ENCODE peak calls at places on chromosomes 1 and 21, in four cellular contexts. One of them, this sample, is unnamed.

GRCh38 chr21:17512245-17513213 is at the start of gene CXADR:
- DNase-seq in pancreas: peak; percentile 90
- DNase-seq in GM13976: peak; percentile 89
- DNase-seq in left lung: peak; percentile 94
- DNase-seq in this sample: peak; percentile 93

GRCh38 chr1:119318466-119319309 is 49.9 kb upstream of the HAO2 start:
- DNase-seq in pancreas: no peak
- DNase-seq in GM13976: peak; percentile 60
- DNase-seq in left lung: no peak
- DNase-seq in this sample: no peak

GRCh38 chr1:153506831-153507413 is 28.9 kb downstream of the S100A6 start:
- DNase-seq in pancreas: peak; percentile 67
- DNase-seq in GM13976: no peak
- DNase-seq in left lung: no peak
- DNase-seq in this sample: peak; percentile 47

GRCh38 chr1:209383422-209383821 is 200.1 kb upstream of the CAMK1G start:
- DNase-seq in pancreas: no peak
- DNase-seq in GM13976: no peak
- DNase-seq in left lung: no peak
- DNase-seq in this sample: no peak

GRCh38 chr1:223824712-223825111 is 21.0 kb downstream of the TP53BP2 start:
- DNase-seq in pancreas: no peak
- DNase-seq in GM13976: no peak
- DNase-seq in left lung: no peak
- DNase-seq in this sample: no peak

GRCh38 chr1:60727553-60727952 is 354.8 kb upstream of the NFIA start:
- DNase-seq in pancreas: no peak
- DNase-seq in GM13976: no peak
- DNase-seq in left lung: no peak
- DNase-seq in this sample: no peak

GRCh38 chr21:46059195-46059594 is 38.7 kb upstream of the COL6A2 start:
- DNase-seq in pancreas: no peak
- DNase-seq in GM13976: no peak
- DNase-seq in left lung: no peak
- DNase-seq in this sample: no peak

GRCh38 chr21:36704281-36704957 is 5.5 kb downstream of the SIM2 start:
- DNase-seq in pancreas: no peak
- DNase-seq in GM13976: peak; percentile 37
- DNase-seq in left lung: peak; percentile 72
- DNase-seq in this sample: no peak

GRCh38 chr1:159581422-159581821 is 6.2 kb upstream of the APCS start:
- DNase-seq in pancreas: no peak
- DNase-seq in GM13976: no peak
- DNase-seq in left lung: no peak
- DNase-seq in this sample: no peak

GRCh38 chr1:30460661-30461060 is 262.7 kb downstream of the MATN1 start:
- DNase-seq in pancreas: no peak
- DNase-seq in GM13976: no peak
- DNase-seq in left lung: no peak
- DNase-seq in this sample: no peak

DNA sequence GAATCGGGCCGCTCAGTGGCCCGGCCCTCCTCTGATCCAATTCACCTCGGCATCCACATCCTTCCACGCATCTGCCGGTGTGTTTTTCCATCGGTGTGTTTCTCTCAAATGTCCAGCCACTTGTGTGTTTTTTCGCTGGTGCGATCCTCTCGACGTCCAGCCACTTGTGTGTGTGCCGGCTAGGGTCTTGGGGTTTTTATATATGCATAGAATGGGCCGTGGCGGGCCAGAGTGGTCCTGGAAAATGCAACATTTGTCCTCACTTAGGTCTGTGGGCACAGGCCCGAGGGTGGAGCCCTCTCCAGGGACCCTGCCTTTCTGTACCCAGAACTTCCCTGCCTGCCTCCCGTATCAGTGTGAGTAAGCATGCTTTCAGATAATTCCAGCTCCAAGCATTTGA is 1106.4 kb downstream of the AMY1C start:
- DNase-seq in pancreas: no peak
- DNase-seq in GM13976: no peak
- DNase-seq in left lung: no peak
- DNase-seq in this sample: no peak
- TF ChIP-seq CTCF in pancreas: no peak
- TF ChIP-seq CTCF in GM13976: no peak
- TF ChIP-seq CTCF in left lung: no peak
- TF ChIP-seq CTCF in this sample: no peak

DNA sequence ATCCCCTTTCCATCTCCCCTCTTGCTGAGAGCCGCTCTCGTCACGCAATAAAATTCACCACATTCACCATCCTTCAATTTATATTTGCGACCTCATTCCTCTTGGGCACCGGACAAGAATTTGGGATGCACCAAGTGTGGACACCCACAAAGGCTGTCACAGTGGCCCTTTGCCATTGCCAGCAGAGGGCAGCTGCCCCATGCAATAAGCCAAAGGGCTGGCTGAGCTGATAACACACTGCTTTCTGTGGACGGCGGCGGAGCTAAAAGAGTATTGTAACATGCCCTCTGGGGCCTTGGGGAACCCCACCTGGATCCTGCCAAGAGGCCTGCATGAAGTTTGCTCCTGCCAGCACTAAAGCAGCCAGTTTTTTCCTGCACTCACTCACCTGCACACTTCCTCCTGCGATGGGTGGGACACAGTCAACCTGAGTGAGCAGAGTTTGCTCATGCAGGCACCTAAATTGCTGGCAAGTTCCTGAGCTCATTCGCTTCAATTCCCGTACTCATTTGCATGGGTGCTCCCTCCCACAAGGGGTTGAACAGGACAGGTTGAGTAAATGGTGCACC is 792.3 kb upstream of the ADAMTS5 start:
- DNase-seq in pancreas: peak; percentile 26
- DNase-seq in GM13976: no peak
- DNase-seq in left lung: peak; percentile 60
- DNase-seq in this sample: peak; percentile 43
- TF ChIP-seq CTCF in pancreas: no peak
- TF ChIP-seq CTCF in GM13976: no peak
- TF ChIP-seq CTCF in left lung: peak; percentile 20
- TF ChIP-seq CTCF in this sample: peak; percentile 62

GRCh38 chr1:91440845-91441244 is 36.2 kb upstream of the HFM1 start:
- DNase-seq in pancreas: no peak
- DNase-seq in GM13976: peak; percentile 21
- DNase-seq in left lung: no peak
- DNase-seq in this sample: no peak
- TF ChIP-seq CTCF in pancreas: no peak
- TF ChIP-seq CTCF in GM13976: no peak
- TF ChIP-seq CTCF in left lung: peak; percentile 11
- TF ChIP-seq CTCF in this sample: no peak

DNA sequence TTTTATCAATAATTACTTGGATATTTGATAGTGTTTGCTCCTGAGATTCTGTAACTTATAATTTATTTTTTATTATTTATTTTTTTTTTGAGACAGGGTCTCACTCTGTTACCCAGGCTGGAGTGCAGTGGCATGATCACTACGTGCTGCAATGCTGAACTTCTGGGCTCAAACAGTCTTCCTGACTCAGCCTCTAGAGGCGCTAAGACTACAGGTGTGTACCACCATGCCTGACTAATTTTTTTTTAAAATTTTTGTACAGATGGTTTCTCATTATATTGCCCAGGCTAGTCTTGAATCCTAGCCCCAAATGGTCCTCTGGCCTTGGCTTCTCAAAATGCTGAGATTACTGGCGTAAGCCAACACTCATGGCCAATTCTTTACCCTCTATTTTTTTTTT is 845.5 kb upstream of the ADGRL4 start:
- DNase-seq in pancreas: no peak
- DNase-seq in GM13976: no peak
- DNase-seq in left lung: no peak
- DNase-seq in this sample: no peak
- TF ChIP-seq CTCF in pancreas: no peak
- TF ChIP-seq CTCF in GM13976: no peak
- TF ChIP-seq CTCF in left lung: no peak
- TF ChIP-seq CTCF in this sample: peak; percentile 18

DNA sequence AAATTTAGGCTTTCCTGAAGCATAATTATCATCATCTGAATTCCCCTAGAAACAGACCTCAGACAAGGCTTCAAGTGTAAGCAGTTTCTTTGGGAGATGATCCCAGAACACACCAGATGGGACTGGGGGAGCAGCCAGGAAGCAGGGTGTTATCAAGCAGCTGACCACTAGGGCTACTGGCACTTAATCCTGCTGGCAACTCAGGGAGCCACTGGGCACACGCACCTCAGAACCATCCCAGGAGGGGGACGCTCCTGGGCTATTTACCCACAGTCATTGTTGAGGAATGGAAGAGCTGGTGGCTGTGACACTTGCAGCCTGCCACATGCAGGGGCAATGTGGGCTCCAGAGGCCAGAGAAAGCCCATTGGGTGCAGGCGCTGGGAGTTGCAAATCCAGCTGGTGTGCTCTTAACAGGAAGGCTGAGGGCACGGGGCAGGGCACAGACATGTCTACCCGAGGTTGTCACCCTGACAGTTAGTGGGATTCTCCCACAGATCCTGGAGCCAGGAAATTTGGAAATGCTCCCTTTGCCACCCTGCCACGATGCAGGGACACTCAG is 15.1 kb upstream of the IL22RA1 start:
- DNase-seq in pancreas: no peak
- DNase-seq in GM13976: no peak
- DNase-seq in left lung: no peak
- DNase-seq in this sample: no peak
- TF ChIP-seq CTCF in pancreas: no peak
- TF ChIP-seq CTCF in GM13976: no peak
- TF ChIP-seq CTCF in left lung: no peak
- TF ChIP-seq CTCF in this sample: peak; percentile 16

GRCh38 chr1:100462291-100463040 is 75.5 kb upstream of the GPR88 start:
- DNase-seq in pancreas: no peak
- DNase-seq in GM13976: no peak
- DNase-seq in left lung: peak; percentile 56
- DNase-seq in this sample: no peak

GRCh38 chr1:100461222-100461621 is 76.7 kb upstream of the GPR88 start:
- DNase-seq in pancreas: no peak
- DNase-seq in GM13976: no peak
- DNase-seq in left lung: no peak
- DNase-seq in this sample: no peak

GRCh38 chr1:100459815-100460114 is 78.2 kb upstream of the GPR88 start:
- DNase-seq in pancreas: no peak
- DNase-seq in GM13976: no peak
- DNase-seq in left lung: no peak
- DNase-seq in this sample: no peak

GRCh38 chr1:100458925-100459814 is 78.8 kb upstream of the GPR88 start:
- DNase-seq in pancreas: peak; percentile 46
- DNase-seq in GM13976: peak; percentile 51
- DNase-seq in left lung: peak; percentile 78
- DNase-seq in this sample: peak; percentile 52

GRCh38 chr1:100463809-100464424 is 74.0 kb upstream of the GPR88 start:
- DNase-seq in pancreas: peak; percentile 33
- DNase-seq in GM13976: peak; percentile 57
- DNase-seq in left lung: peak; percentile 81
- DNase-seq in this sample: peak; percentile 24
- TF ChIP-seq CTCF in pancreas: peak; percentile 16
- TF ChIP-seq CTCF in GM13976: peak; percentile 71
- TF ChIP-seq CTCF in left lung: peak; percentile 62
- TF ChIP-seq CTCF in this sample: peak; percentile 20

GRCh38 chr1:56073614-56074356 is 505.6 kb downstream of the PLPP3 start:
- DNase-seq in pancreas: peak; percentile 60
- DNase-seq in GM13976: no peak
- DNase-seq in left lung: no peak
- DNase-seq in this sample: no peak

GRCh38 chr1:56072310-56072709 is 507.1 kb downstream of the PLPP3 start:
- DNase-seq in pancreas: no peak
- DNase-seq in GM13976: no peak
- DNase-seq in left lung: no peak
- DNase-seq in this sample: no peak

GRCh38 chr1:56070601-56071000 is 508.8 kb downstream of the PLPP3 start:
- DNase-seq in pancreas: no peak
- DNase-seq in GM13976: no peak
- DNase-seq in left lung: no peak
- DNase-seq in this sample: no peak

GRCh38 chr1:56073206-56073605 is 506.2 kb downstream of the PLPP3 start:
- DNase-seq in pancreas: no peak
- DNase-seq in GM13976: no peak
- DNase-seq in left lung: no peak
- DNase-seq in this sample: no peak

DNA sequence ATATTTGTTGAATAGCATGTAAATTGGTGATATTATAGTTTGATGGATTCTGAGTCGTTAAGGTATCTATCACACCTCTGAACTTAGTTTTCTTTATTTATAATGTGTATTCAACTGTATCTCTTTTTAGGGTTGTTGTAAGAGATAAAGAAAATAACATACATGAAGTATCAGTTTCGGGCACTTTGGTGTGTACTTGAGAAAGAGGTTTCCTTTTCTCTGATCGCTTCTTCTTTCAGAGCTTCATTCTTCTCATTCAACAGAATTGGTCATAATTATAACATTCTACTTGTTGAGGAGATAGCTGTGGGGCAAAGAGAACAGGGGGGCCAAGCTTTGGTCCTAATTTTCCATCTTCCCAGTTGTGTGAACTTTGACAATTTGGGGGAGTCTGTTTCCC is 508.0 kb downstream of the PLPP3 start:
- DNase-seq in pancreas: no peak
- DNase-seq in GM13976: no peak
- DNase-seq in left lung: no peak
- DNase-seq in this sample: no peak
- TF ChIP-seq CTCF in pancreas: no peak
- TF ChIP-seq CTCF in GM13976: no peak
- TF ChIP-seq CTCF in left lung: no peak
- TF ChIP-seq CTCF in this sample: no peak

DNA sequence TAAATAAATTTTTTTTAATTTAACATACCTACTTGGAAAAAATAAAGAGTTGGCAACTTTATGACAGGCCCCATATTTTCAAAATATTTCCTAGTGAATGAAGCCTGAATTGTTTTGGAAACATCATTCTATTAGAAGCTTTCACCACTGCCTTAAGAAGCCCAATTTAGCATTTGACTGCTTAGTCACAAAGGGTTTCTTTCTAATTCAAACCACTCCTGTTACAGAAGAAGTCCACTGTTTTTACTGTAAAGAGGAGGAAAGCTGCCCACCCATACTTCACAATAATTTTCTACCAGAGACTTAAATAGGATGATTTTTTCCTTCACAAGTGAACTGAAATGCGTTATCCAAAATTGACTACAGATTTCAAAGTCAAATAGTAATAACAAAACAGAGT is 534.6 kb upstream of the PTBP2 start:
- DNase-seq in pancreas: no peak
- DNase-seq in GM13976: no peak
- DNase-seq in left lung: no peak
- DNase-seq in this sample: no peak
- TF ChIP-seq CTCF in pancreas: no peak
- TF ChIP-seq CTCF in GM13976: no peak
- TF ChIP-seq CTCF in left lung: no peak
- TF ChIP-seq CTCF in this sample: no peak

DNA sequence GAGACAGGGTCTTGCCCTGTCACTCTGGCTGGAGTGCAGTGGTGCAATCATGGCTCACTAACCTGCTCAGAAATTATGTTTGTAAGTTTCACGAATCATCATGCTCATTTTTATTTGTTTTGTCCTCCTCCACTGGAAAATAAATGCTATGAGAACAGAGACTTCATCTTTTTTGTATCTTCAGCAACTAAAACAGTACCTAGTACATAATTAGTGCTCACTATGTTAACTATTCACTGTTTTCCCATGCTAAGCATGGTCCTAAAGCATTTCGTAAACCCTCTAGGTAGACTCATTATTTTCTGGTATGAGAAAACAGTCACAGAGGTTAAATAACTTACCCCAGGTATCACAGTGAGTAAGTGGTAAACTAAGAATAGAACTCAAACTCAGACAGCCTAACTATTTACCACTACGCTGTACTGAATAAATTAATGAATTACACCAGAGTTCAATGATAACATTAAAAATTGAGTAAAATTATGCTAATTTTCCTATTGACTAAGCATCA is 118.4 kb downstream of the RERE start:
- DNase-seq in pancreas: no peak
- DNase-seq in GM13976: no peak
- DNase-seq in left lung: no peak
- DNase-seq in this sample: no peak
- TF ChIP-seq CTCF in pancreas: no peak
- TF ChIP-seq CTCF in GM13976: no peak
- TF ChIP-seq CTCF in left lung: no peak
- TF ChIP-seq CTCF in this sample: no peak

This sample was measured in Calu3.